ENCODE peak calls at places on chromosomes 11 and 22, in five cellular contexts. Q is AG09309, Z is mammary epithelial cell, M is H9, I is fibroblast of villous mesenchyme. X is an unnamed sample.

GRCh38 chr11:117424781-117425180 is 97.1 kb downstream of the CEP164 start:
- DNase-seq in Q (peak), Z (no peak), M (no peak), I (no peak), X (no peak)

GRCh38 chr11:7160814-7161489 is 72.2 kb downstream of the RBMXL2 start:
- DNase-seq in Q (no peak), Z (no peak), M (no peak), I (peak), X (no peak)

GRCh38 chr11:62575837-62576236 is 2.1 kb upstream of the EEF1G start:
- DNase-seq in Q (no peak), Z (no peak), M (no peak), I (no peak), X (no peak)

GRCh38 chr22:31556627-31557203 is 60.4 kb downstream of the SFI1 start:
- DNase-seq in Q (no peak), Z (peak), M (no peak), I (peak), X (no peak)

GRCh38 chr11:27842290-27842689 is 142.0 kb upstream of the BDNF start:
- DNase-seq in Q (no peak), Z (no peak), M (no peak), I (no peak), X (no peak)

GRCh38 chr11:71977743-71978418 is 20.8 kb upstream of the IL18BP start:
- DNase-seq in Q (no peak), Z (peak), M (no peak), I (peak), X (no peak)

GRCh38 chr11:96054870-96055705 is 131.2 kb upstream of the MTMR2 start:
- DNase-seq in Q (no peak), Z (peak), M (no peak), I (peak), X (no peak)

GRCh38 chr11:44032304-44033085 is 15.3 kb upstream of the ACCSL start:
- DNase-seq in Q (peak), Z (no peak), M (no peak), I (peak), X (peak)

GRCh38 chr11:101031713-101032112 is 97.9 kb downstream of the PGR start:
- DNase-seq in Q (no peak), Z (no peak), M (no peak), I (no peak), X (no peak)

GRCh38 chr11:96188625-96189006 is 154.4 kb downstream of the MAML2 start:
- DNase-seq in Q (no peak), Z (peak), M (no peak), I (peak), X (no peak)

DNA sequence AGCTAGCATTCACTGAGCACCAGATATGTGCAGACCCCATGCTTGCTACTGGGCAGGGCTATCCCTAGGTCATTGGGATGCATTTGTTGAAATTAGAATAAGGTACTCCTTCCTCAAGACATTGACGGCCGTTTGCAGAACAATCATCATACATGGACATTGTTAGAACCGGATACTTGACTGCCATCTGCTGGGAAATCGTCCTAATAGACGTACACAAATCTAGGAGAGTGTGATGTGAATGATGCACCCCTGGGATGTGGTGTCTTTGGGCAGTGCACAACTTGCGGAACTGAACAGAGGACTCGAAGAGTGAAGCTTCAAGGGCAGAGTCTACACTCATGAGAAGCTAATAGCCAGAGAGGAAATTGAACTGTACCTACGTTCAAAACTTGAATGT is 35.9 kb downstream of the MYO18B start:
- DNase-seq in Q (peak), Z (peak), M (no peak), I (peak), X (no peak)
- TF ChIP-seq CTCF in Q (peak), Z (peak), M (peak), I (peak), X (peak)

DNA sequence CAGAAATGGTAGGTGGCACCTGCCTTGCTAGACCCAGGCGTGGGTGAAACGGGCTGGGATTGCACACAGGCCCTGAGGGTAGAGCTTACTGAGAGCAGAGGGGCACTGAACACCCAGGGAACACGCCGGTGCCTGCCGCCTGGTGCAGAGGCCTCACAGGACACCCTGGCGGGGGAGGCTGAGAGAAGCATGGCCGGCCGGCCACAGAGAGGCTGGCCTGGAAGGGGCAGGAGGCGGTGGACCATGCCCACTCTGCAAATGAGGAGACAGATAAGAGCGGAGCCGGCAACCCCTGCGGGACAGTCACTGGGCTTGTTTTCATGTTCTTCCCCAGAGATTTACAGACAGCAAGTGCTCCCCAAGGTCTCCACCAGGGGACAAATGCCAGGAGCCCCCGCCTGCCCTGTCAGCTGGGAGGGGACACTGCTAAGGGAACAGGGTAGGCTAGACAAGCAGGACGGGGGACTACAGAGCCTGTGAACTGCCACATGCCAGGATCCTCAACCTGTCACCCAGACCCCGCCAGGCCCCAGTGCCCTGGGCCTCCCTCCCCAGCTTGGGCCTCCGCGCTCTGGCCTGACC is 38.5 kb upstream of the TCF20 start:
- DNase-seq in Q (no peak), Z (no peak), M (no peak), I (no peak), X (no peak)
- TF ChIP-seq CTCF in Q (no peak), Z (no peak), M (peak), I (no peak), X (no peak)

GRCh38 chr22:24335529-24335928 is 64.9 kb downstream of the SPECC1L start:
- DNase-seq in Q (no peak), Z (no peak), M (no peak), I (peak), X (no peak)
- TF ChIP-seq CTCF in Q (no peak), Z (no peak), M (no peak), I (no peak), X (no peak)

DNA sequence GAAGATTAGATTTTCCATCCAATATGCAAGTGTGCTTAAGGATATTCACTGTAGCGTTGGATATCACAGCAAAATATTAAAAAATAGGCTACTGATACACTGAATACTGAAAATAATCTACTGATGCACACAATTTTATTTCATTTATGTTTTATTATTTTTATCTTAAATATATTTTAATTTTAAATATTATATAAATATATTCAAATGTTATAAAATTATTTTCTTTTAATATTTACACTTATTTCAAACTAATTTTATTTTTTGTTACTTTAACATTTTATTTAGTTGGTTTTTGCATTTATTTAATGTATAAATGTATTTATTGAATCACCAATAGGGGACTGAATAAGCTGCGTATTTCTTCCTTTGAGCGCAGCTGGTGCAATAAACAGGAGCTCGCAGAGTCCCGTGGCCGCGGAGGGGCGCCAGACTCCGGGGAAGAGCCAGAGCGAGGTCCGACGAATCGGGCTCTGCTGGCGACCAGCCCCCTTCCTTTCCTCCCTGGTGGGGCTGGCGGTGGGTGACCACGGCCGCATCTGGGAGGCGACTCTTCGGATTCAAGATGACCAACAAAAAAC is 12.2 kb downstream of the MMP3 start:
- DNase-seq in Q (no peak), Z (no peak), M (peak), I (peak), X (no peak)
- TF ChIP-seq CTCF in Q (peak), Z (no peak), M (peak), I (peak), X (peak)

GRCh38 chr11:60607483-60607882 is 91.9 kb upstream of the MS4A8 start:
- DNase-seq in Q (no peak), Z (no peak), M (no peak), I (no peak), X (no peak)
- TF ChIP-seq CTCF in Q (no peak), Z (peak), M (peak), I (no peak), X (no peak)

DNA sequence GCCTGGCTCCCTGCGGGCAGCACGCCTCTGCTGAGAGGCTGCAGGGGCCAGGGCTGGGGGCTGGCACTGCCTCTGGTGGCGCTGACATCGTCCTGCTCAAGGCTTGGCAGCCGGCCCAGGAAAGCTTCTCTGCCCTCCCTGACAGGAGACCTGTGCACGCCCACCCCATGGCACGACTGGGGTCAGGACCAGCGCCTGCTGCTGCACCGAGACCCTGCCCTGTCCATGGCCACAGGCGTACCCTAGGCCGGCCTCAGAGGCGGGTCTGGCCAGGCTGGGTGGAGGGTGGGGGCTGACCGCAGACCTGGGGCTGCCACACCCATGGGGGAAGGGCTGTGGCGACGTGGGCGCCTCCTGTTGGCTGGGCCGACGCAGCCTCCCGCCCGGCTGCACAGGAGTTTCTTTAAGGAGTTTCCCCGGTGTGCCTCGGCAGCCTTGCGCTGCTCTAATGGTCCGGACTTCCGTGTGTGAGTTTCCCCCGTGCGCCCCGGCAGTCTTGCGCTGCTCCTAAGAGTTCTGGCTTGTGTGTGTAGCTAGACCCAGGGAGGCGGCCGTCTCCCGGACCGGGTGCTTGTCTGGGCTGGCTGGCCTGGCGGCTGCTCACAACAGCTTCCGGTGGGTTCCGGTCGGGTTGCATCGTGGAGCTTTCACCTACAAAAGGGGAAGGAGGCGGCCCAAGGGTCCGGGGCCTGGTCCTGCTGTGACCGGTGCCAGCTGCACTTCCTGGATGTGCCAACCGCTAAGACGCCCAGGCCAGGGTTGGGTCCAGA is 4.7 kb downstream of the TRABD start:
- DNase-seq in Q (no peak), Z (peak), M (peak), I (peak), X (no peak)
- TF ChIP-seq CTCF in Q (peak), Z (peak), M (peak), I (peak), X (no peak)

DNA sequence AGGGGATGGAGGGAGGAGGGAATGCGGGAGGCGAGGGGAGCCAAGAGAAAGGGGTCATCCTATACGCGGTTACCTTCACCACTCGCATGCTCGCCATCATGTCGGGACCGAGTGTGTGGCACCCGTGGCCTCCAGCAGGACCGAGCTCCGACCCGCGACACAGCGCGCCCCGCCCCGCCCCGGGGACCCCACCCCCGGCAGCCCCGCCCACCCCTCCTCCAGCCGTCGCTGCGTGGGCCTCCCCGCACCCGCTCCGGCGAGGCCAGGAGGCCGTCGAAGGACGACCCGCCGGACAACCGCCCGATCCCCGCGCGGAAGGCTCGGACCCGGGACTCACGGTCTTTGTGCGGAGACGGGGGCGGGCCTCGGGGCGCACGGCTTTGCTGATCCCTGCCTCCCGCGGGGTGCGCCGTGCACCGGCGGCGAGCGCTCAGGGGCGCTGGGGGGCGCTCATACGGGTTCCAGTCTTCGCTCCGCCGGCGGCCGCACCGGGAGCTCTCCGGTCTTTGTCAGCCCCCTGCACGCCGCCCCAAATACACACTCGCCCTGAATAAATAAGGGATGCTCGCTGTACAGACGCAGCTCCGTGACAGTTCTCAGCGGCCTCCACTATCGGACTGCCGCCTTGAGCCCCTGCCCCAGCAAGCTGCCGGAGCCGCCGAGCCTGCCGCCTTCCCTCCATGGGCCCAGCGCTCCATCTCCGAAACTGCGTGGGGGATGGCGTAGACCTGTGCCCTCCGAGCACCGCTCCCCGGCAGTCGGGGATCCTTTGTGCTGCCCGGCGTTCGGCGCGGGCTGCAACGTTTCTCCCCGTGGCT is at the start of gene UBE2L6:
- DNase-seq in Q (no peak), Z (no peak), M (peak), I (peak), X (peak)
- TF ChIP-seq CTCF in Q (no peak), Z (no peak), M (no peak), I (no peak), X (peak)

X was measured in osteocyte.